ENCODE peak calls at places on chromosomes 16 and 17, in four cellular contexts. S is breast epithelium, B is pancreas, N is left ventricle myocardium inferior. Z is an unnamed sample. For H3K9me3, the result is how much of the 10 kb centered on the place peaks cover.

GRCh38 chr16:50671644-50672260 is 9.4 kb downstream of the SNX20 start:
- DNase-seq in N (no peak), S (no peak), B (no peak), Z (no peak)

GRCh38 chr17:57667461-57667923 is 77.6 kb downstream of the CCDC182 start:
- DNase-seq in B (peak), S (peak), N (no peak), Z (no peak)

GRCh38 chr16:3655030-3655790 is 719 bp downstream of the DNASE1 start:
- DNase-seq in S (no peak), B (peak), N (no peak), Z (no peak)

GRCh38 chr16:10584956-10585561 is 4.7 kb upstream of the EMP2 start:
- DNase-seq in S (no peak), N (no peak), B (no peak), Z (no peak)

GRCh38 chr16:87435399-87436224 is 43.5 kb downstream of the MAP1LC3B start:
- DNase-seq in N (no peak), S (no peak), B (no peak), Z (no peak)

GRCh38 chr16:71648921-71649320 is 22.9 kb downstream of the MARVELD3 start:
- DNase-seq in N (no peak), S (no peak), B (no peak), Z (no peak)

GRCh38 chr16:50428116-50428515 is 59.3 kb upstream of the BRD7 start:
- DNase-seq in S (no peak), N (no peak), B (no peak), Z (peak)

GRCh38 chr16:72371307-72372081 is 199.5 kb upstream of the PMFBP1 start:
- DNase-seq in S (no peak), N (no peak), B (no peak), Z (no peak)

GRCh38 chr17:11287791-11288190 is 46.8 kb downstream of the SHISA6 start:
- DNase-seq in S (no peak), N (no peak), B (no peak), Z (no peak)

GRCh38 chr16:11535494-11535893 is 51.2 kb downstream of the LITAF start:
- DNase-seq in S (peak), B (no peak), N (no peak), Z (no peak)

GRCh38 chr16:56950881-56951771 is 10.6 kb upstream of the CETP start:
- DNase-seq in B (peak), N (peak), S (no peak), Z (no peak)

GRCh38 chr16:84617068-84617630 is 729 bp downstream of the COTL1 start:
- DNase-seq in S (no peak), B (no peak), N (no peak), Z (no peak)

GRCh38 chr17:2074919-2075318 is 20.0 kb downstream of the HIC1 start:
- DNase-seq in N (no peak), B (no peak), S (no peak), Z (no peak)

GRCh38 chr16:14249291-14250032 is 178.3 kb downstream of the MRTFB start:
- DNase-seq in B (peak), S (no peak), N (no peak), Z (peak)

GRCh38 chr16:68319185-68319908 is 8.5 kb downstream of the PRMT7 start:
- DNase-seq in B (no peak), S (no peak), N (no peak), Z (no peak)

GRCh38 chr17:46727572-46728348 is 90.7 kb downstream of the WNT3 start:
- DNase-seq in N (no peak), B (no peak), S (no peak), Z (no peak)

GRCh38 chr17:19744922-19745757 is 3.0 kb downstream of the ALDH3A1 start:
- DNase-seq in N (peak), B (peak), S (peak), Z (peak)

GRCh38 chr17:1577186-1577585 is 14.6 kb upstream of the PITPNA start:
- DNase-seq in N (peak), B (peak), S (peak), Z (peak)

GRCh38 chr16:83870830-83871229 is 28.1 kb upstream of the MLYCD start:
- DNase-seq in N (no peak), B (no peak), S (no peak), Z (peak)

GRCh38 chr17:20066253-20066652 is 57.1 kb downstream of the SPECC1 start:
- DNase-seq in S (peak), B (peak), N (peak), Z (no peak)

GRCh38 chr17:77445030-77445907 is 304.5 kb downstream of the SEC14L1 start:
- DNase-seq in B (no peak), N (no peak), S (no peak), Z (no peak)

GRCh38 chr16:62213763-62214162 is 177.5 kb upstream of the CDH8 start:
- DNase-seq in S (no peak), N (no peak), B (no peak), Z (no peak)

GRCh38 chr16:89923640-89924297 is 627 bp downstream of the TUBB3 start:
- DNase-seq in S (no peak), N (no peak), B (no peak), Z (no peak)

GRCh38 chr17:8896641-8897635 is 29.5 kb upstream of the PIK3R6 start:
- DNase-seq in B (no peak), S (no peak), N (no peak), Z (no peak)

GRCh38 chr17:83175551-83176271 is 96.3 kb downstream of the METRNL start:
- DNase-seq in B (peak), S (peak), N (no peak), Z (peak)

GRCh38 chr17:61402978-61403845 is 3.6 kb downstream of the TBX2 start:
- DNase-seq in S (no peak), N (no peak), B (no peak), Z (no peak)

GRCh38 chr17:57138956-57139576 is 54.0 kb downstream of the AKAP1 start:
- DNase-seq in B (no peak), N (no peak), S (no peak), Z (no peak)

GRCh38 chr17:51165680-51166197 is 472 bp upstream of the NME2 start:
- DNase-seq in B (no peak), S (no peak), N (no peak), Z (no peak)

GRCh38 chr17:65572186-65572580 is 10.7 kb upstream of the AXIN2 start:
- DNase-seq in N (no peak), S (no peak), B (no peak), Z (no peak)
- H3K27ac ChIP-seq in N (no peak), S (no peak), B (no peak), Z (no peak)

GRCh38 chr17:27106347-27106981 is 187.4 kb upstream of the WSB1 start:
- DNase-seq in S (no peak), B (no peak), N (no peak), Z (no peak)
- H3K9me3 ChIP-seq in S (under half), B (under half), N (under half), Z (under half)

DNA sequence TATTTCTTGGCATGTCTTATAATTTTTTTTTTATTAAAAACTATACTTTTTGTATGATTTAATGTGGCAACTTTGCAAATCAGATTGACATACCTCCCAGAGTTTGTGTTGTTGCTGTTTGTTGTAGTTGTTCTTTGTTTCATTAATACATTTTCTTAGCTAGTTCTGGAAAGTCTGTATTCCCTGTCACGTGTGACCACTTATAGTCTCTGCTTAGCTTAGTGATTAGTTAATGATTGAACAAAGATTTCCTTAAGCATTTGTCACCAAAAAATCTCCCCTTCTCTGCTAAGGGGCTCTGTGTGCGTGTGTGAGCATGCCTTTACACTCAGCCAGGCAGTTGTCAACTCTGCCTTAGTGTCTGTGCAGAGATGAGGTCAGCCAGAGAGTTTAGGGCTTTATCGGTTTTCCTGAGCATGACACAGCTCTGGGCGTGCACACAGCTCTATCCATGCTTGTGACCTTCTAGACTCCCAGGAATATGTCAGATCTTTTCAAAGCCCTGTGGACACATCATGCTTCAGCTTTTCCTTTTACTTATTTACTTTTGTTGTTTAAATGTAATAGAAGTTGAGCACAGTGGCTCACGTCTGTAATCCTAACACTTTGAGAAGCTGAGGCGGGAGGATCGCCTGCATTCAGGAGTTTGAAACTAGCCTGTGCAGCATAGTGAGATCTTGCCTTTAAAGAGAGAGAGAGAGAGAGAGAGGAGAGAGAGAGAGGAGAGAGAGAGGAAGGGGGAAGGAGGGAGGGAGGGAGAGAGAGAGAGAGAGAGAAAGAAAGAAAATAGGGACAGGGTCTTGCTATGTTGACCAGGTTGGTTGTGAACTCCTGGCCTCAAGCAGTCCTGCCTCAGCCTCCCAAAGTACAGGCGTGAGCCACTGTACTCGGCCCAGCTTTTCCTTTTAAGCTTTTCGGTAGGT is 21.9 kb downstream of the DNAI2 start:
- DNase-seq in B (no peak), N (peak), S (no peak), Z (no peak)
- H3K4me3 ChIP-seq in B (no peak), N (no peak), S (no peak), Z (no peak)

DNA sequence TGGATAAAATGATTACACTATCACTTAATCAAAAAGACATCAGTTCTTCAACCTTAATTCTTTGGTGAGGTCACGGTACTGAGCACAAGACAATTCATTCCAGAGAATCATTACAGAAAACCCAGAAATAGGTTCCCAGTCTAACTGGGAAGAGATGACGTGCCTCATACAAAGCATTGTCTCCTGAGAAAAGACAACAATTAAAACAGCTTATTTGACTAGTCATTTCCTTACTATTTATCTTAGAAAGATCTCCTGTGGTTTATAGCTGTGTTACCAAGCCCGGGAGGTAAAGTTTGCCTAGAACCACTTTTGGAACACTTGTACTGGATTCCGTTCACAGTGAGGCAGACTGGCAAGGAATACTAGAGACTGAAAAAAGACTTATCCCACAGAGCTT is 5.1 kb downstream of the PHF12 start:
- DNase-seq in B (no peak), S (no peak), N (no peak), Z (no peak)
- H3K27ac ChIP-seq in B (no peak), S (peak), N (peak), Z (peak)

DNA sequence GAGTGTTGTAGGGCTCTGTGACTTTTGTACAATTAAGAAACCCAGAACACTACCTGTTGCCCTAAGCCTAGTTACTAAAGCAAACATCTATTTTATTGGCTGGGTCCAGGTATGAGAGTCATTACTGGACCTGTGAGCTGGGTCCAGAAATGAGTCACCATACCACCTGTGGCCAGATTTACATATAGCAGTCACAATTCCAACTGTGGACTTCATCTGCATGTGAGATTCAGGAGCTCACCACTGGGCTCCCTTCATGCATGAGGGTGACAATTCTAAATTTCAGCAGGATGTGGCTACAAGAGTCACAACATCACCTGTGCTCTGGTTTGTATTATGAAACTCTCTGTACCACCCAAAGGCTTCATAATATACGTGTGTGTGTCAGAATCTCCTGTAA is 2038.0 kb downstream of the TP53TG3F start:
- DNase-seq in N (no peak), S (no peak), B (no peak), Z (no peak)
- H3K9me3 ChIP-seq in N (under half), S (under half), B (under half), Z (under half)

DNA sequence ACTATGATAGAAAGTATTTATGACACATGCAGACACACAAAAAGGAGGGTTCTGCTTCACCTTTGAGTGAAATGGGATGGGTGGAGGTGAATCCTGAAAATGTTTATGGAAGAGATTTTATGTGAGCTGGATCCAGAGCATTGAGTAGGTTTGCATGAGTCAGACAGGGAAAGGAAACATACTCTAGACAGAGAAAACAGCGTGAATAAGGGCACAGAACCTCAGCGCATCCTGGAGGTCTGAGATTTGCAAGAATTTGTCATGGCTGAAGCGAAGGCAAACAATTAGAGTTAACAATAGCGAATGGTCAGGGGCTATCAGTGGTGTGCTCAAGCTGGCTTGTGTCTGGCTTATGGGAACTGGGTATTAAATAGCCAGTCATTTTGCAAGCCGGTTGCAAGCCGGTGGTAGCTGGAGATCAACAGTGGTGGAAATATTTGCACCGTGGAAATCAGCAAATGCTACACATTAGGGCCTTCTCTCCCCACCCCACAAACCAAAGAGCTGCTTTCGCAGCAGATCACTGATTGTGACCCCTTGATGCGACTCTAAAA is 36.4 kb downstream of the MAP2K6 start:
- DNase-seq in B (no peak), N (no peak), S (no peak), Z (no peak)
- H3K4me3 ChIP-seq in B (no peak), N (no peak), S (no peak), Z (no peak)

Z was measured in esophagus muscularis mucosa.